ENCODE peak calls at places on chromosomes 16 and 17, in six cellular contexts. D is lower leg skin; F is hepatic stellate cell; B is left colon; O is stimulated activated CD4-positive, alpha-beta T cell treated with anti-CD3 and anti-CD28 coated beads, Interleukin-12 subunit alpha, Interleukin-12 subunit beta, amount 100 ng/mL, for 4 hours; K is posterior cingulate gyrus. M is an unnamed sample.

GRCh38 chr17:76154935-76155845 is 14.1 kb upstream of the FOXJ1 start:
- DNase-seq in K (no peak), O (no peak), F (no peak), B (no peak), D (peak; percentile 72), M (no peak)

GRCh38 chr17:70138309-70138865 is 30.9 kb upstream of the KCNJ2 start:
- DNase-seq in O (no peak), D (no peak), K (no peak), B (no peak), F (peak; percentile 30), M (no peak)

GRCh38 chr17:1573932-1574696 is 11.5 kb upstream of the PITPNA start:
- DNase-seq in O (peak; percentile 65), K (peak; percentile 73), D (peak; percentile 96), B (peak; percentile 93), F (peak; percentile 94), M (peak; percentile 79)

GRCh38 chr17:42283241-42284019 is 4.9 kb upstream of the STAT5A start:
- DNase-seq in F (no peak), K (no peak), O (no peak), B (no peak), D (peak; percentile 81), M (no peak)

GRCh38 chr17:41678411-41678906 is 10.2 kb upstream of the EIF1 start:
- DNase-seq in K (no peak), F (no peak), O (no peak), D (no peak), B (no peak), M (no peak)

GRCh38 chr16:27759301-27759871 is 209.4 kb downstream of the KATNIP start:
- DNase-seq in B (no peak), F (peak; percentile 81), D (no peak), O (no peak), K (no peak), M (no peak)

GRCh38 chr16:80347900-80348299 is 192.9 kb upstream of the DYNLRB2 start:
- DNase-seq in D (no peak), K (peak; percentile 29), F (no peak), B (no peak), O (no peak), M (no peak)

GRCh38 chr17:39239640-39240314 is 14.0 kb upstream of the STAC2 start:
- DNase-seq in D (no peak), F (no peak), B (peak; percentile 78), O (peak; percentile 59), K (peak; percentile 34), M (peak; percentile 60)

GRCh38 chr17:28953444-28954118 is 2.3 kb upstream of the PHF12 start:
- DNase-seq in O (peak; percentile 44), D (peak; percentile 89), K (peak; percentile 58), B (peak; percentile 58), F (peak; percentile 34), M (peak; percentile 38)

GRCh38 chr17:40063034-40063765 is 435 bp downstream of the THRA start:
- DNase-seq in K (no peak), D (peak; percentile 95), O (no peak), F (no peak), B (peak; percentile 66), M (no peak)

GRCh38 chr16:726438-727290 is at the start of the genes CCDC78 and HAGHL:
- DNase-seq in D (peak; percentile 93), K (no peak), B (peak; percentile 73), O (peak; percentile 64), F (no peak), M (no peak)

GRCh38 chr17:61426482-61427304 is 25.5 kb upstream of the TBX4 start:
- DNase-seq in D (no peak), F (no peak), O (no peak), B (no peak), K (no peak), M (no peak)

GRCh38 chr17:65265276-65265675 is 128.1 kb downstream of the RGS9 start:
- DNase-seq in B (no peak), K (no peak), F (no peak), D (no peak), O (no peak), M (no peak)

GRCh38 chr16:89357460-89357859 is 132.9 kb downstream of the ANKRD11 start:
- DNase-seq in F (no peak), B (no peak), O (no peak), D (no peak), K (peak; percentile 64), M (peak; percentile 64)

GRCh38 chr16:49776085-49776501 is 79.8 kb downstream of the ZNF423 start:
- DNase-seq in O (no peak), K (no peak), B (no peak), D (no peak), F (no peak), M (no peak)

GRCh38 chr17:29179232-29180036 is 764 bp downstream of the MYO18A start:
- DNase-seq in D (peak; percentile 92), O (peak; percentile 13), F (no peak), B (peak; percentile 89), K (no peak), M (peak; percentile 90)

GRCh38 chr16:35748621-35749252 is 2289.3 kb downstream of the TP53TG3F start:
- DNase-seq in F (no peak), D (peak; percentile 83), B (no peak), O (no peak), K (no peak), M (no peak)

GRCh38 chr16:58499615-58500328 is at the start of gene NDRG4:
- DNase-seq in K (peak; percentile 89), B (peak; percentile 53), O (peak; percentile 15), F (peak; percentile 62), D (peak; percentile 84), M (peak; percentile 47)

GRCh38 chr17:1039511-1040215 is 42.7 kb downstream of the TIMM22 start:
- DNase-seq in F (no peak), B (peak; percentile 43), O (no peak), D (peak; percentile 93), K (peak; percentile 54), M (peak; percentile 13)

GRCh38 chr17:11944587-11944986 is 52.7 kb downstream of the ZNF18 start:
- DNase-seq in O (no peak), K (no peak), B (no peak), F (no peak), D (no peak), M (no peak)

GRCh38 chr16:381788-382717 is at the start of gene PGAP6:
- DNase-seq in K (peak; percentile 55), F (peak; percentile 88), D (peak; percentile 92), O (peak; percentile 73), B (peak; percentile 72), M (peak; percentile 74)

GRCh38 chr16:79247386-79247785 is 353.2 kb downstream of the MAF start:
- DNase-seq in F (no peak), O (no peak), D (no peak), B (no peak), K (no peak), M (no peak)

GRCh38 chr17:80724723-80725388 is 180.2 kb downstream of the RPTOR start:
- DNase-seq in D (no peak), F (peak; percentile 88), O (no peak), K (no peak), B (no peak), M (no peak)

GRCh38 chr16:15765880-15766279 is 90.9 kb downstream of the MYH11 start:
- DNase-seq in K (peak; percentile 31), D (no peak), F (peak; percentile 49), B (peak; percentile 11), O (no peak), M (peak; percentile 58)

GRCh38 chr17:55303701-55304145 is 39.0 kb downstream of the HLF start:
- DNase-seq in F (no peak), B (no peak), D (no peak), K (no peak), O (no peak), M (no peak)

GRCh38 chr17:77424585-77425344 is 284.0 kb downstream of the SEC14L1 start:
- DNase-seq in O (no peak), B (peak; percentile 83), D (peak; percentile 97), F (peak; percentile 87), K (peak; percentile 55), M (no peak)

GRCh38 chr17:27650836-27651235 is 19.8 kb downstream of the LGALS9 start:
- DNase-seq in F (no peak), O (no peak), K (no peak), D (no peak), B (no peak), M (no peak)

GRCh38 chr17:35795007-35795870 is at the start of gene MMP28:
- DNase-seq in B (peak; percentile 86), D (peak; percentile 88), F (peak; percentile 47), O (peak; percentile 48), K (no peak), M (peak; percentile 83)

GRCh38 chr16:86414991-86415740 is 95.2 kb upstream of the FOXF1 start:
- DNase-seq in B (no peak), D (no peak), F (no peak), K (no peak), O (no peak), M (no peak)

GRCh38 chr16:4613636-4614570 is 785 bp downstream of the UBALD1 start:
- DNase-seq in F (peak; percentile 47), K (peak; percentile 18), D (no peak), B (peak; percentile 59), O (peak; percentile 27), M (no peak)

M was measured in small intestine.